ENCODE peak calls at places on chromosome 15, in seven cellular contexts. H, F, M, Q, O, B and W are unnamed samples.

GRCh38 chr15:27820722-27821121 is 278.4 kb downstream of the OCA2 start:
- DNase-seq in H (no peak), F (no peak), M (no peak), Q (no peak), O (no peak), B (no peak), W (no peak)

GRCh38 chr15:29208352-29208751 is 61.3 kb downstream of the NSMCE3 start:
- DNase-seq in H (no peak), F (no peak), M (no peak), Q (no peak), O (no peak), B (no peak), W (no peak)

GRCh38 chr15:31550211-31550848 is 223.7 kb downstream of the KLF13 start:
- DNase-seq in H (no peak), F (no peak), M (no peak), Q (no peak), O (no peak), B (no peak), W (no peak)

GRCh38 chr15:58555168-58556027 is 123.6 kb downstream of the LIPC start:
- DNase-seq in H (no peak), F (peak), M (no peak), Q (no peak), O (peak), B (no peak), W (no peak)

GRCh38 chr15:93035953-93036810 is 52.8 kb downstream of the RGMA start:
- DNase-seq in H (peak), F (peak), M (no peak), Q (no peak), O (no peak), B (peak), W (no peak)

GRCh38 chr15:63987979-63988378 is 58.3 kb downstream of the DAPK2 start:
- DNase-seq in H (no peak), F (no peak), M (no peak), Q (no peak), O (peak), B (no peak), W (no peak)

GRCh38 chr15:76386178-76386577 is 49.6 kb downstream of the ISL2 start:
- DNase-seq in H (no peak), F (no peak), M (no peak), Q (no peak), O (no peak), B (no peak), W (no peak)

GRCh38 chr15:33278816-33279612 is 31.8 kb upstream of the RYR3 start:
- DNase-seq in H (no peak), F (peak), M (peak), Q (peak), O (no peak), B (no peak), W (no peak)

GRCh38 chr15:62047278-62047847 is 12.9 kb downstream of the VPS13C start:
- DNase-seq in H (no peak), F (no peak), M (no peak), Q (no peak), O (no peak), B (no peak), W (no peak)

GRCh38 chr15:99928429-99928981 is 195.3 kb upstream of the LYSMD4 start:
- DNase-seq in H (peak), F (peak), M (no peak), Q (peak), O (peak), B (peak), W (peak)

GRCh38 chr15:78933187-78934062 is 11.4 kb downstream of the CTSH start:
- DNase-seq in H (no peak), F (no peak), M (no peak), Q (no peak), O (no peak), B (no peak), W (no peak)

GRCh38 chr15:77035999-77036471 is 34.9 kb downstream of the TSPAN3 start:
- DNase-seq in H (no peak), F (no peak), M (no peak), Q (no peak), O (peak), B (no peak), W (no peak)

GRCh38 chr15:55627730-55628368 is 39.7 kb upstream of the PYGO1 start:
- DNase-seq in H (no peak), F (peak), M (peak), Q (peak), O (no peak), B (no peak), W (no peak)

GRCh38 chr15:42149493-42150245 is 6.8 kb downstream of the PLA2G4F start:
- DNase-seq in H (no peak), F (no peak), M (no peak), Q (no peak), O (no peak), B (no peak), W (no peak)

GRCh38 chr15:44319385-44319784 is 30.9 kb downstream of the GOLM2 start:
- DNase-seq in H (no peak), F (no peak), M (no peak), Q (no peak), O (no peak), B (no peak), W (no peak)

GRCh38 chr15:89089316-89090230 is 1.3 kb downstream of the ABHD2 start:
- DNase-seq in H (peak), F (no peak), M (no peak), Q (no peak), O (no peak), B (no peak), W (no peak)

GRCh38 chr15:48493084-48493762 is 152.3 kb downstream of the FBN1 start:
- DNase-seq in H (no peak), F (peak), M (no peak), Q (peak), O (no peak), B (no peak), W (no peak)

GRCh38 chr15:36008719-36009118 is 462.8 kb upstream of the DPH6 start:
- DNase-seq in H (no peak), F (no peak), M (no peak), Q (no peak), O (no peak), B (no peak), W (no peak)

GRCh38 chr15:39784125-39784524 is 1.5 kb upstream of the FSIP1 start:
- DNase-seq in H (no peak), F (peak), M (no peak), Q (no peak), O (no peak), B (no peak), W (no peak)

GRCh38 chr15:44215594-44215993 is 20.5 kb upstream of the FRMD5 start:
- DNase-seq in H (no peak), F (peak), M (peak), Q (peak), O (no peak), B (no peak), W (no peak)

GRCh38 chr15:86016750-86017149 is 62.9 kb upstream of the AGBL1 start:
- DNase-seq in H (no peak), F (no peak), M (no peak), Q (no peak), O (no peak), B (no peak), W (no peak)

GRCh38 chr15:59191855-59192237 is 14.8 kb upstream of the LDHAL6B start:
- DNase-seq in H (no peak), F (peak), M (no peak), Q (peak), O (no peak), B (no peak), W (no peak)

GRCh38 chr15:75142499-75142898 is 59.2 kb upstream of the C15orf39 start:
- DNase-seq in H (no peak), F (no peak), M (no peak), Q (no peak), O (no peak), B (no peak), W (no peak)

GRCh38 chr15:78540955-78541743 is 905 bp downstream of the PSMA4 start:
- DNase-seq in H (peak), F (peak), M (no peak), Q (no peak), O (no peak), B (no peak), W (no peak)

GRCh38 chr15:73087121-73087520 is 34.9 kb downstream of the NEO1 start:
- DNase-seq in H (no peak), F (no peak), M (no peak), Q (no peak), O (no peak), B (no peak), W (no peak)

GRCh38 chr15:74390552-74391288 is 23.3 kb upstream of the CYP11A1 start:
- DNase-seq in H (no peak), F (no peak), M (no peak), Q (no peak), O (no peak), B (no peak), W (no peak)

GRCh38 chr15:59372352-59373211 is at the start of gene MYO1E:
- DNase-seq in H (peak), F (peak), M (peak), Q (peak), O (peak), B (peak), W (no peak)

GRCh38 chr15:35252351-35252865 is 167.3 kb upstream of the NANOGP8 start:
- DNase-seq in H (no peak), F (no peak), M (no peak), Q (no peak), O (no peak), B (no peak), W (no peak)

GRCh38 chr15:99253381-99254090 is 2.3 kb downstream of the LRRC28 start:
- DNase-seq in H (peak), F (peak), M (no peak), Q (no peak), O (no peak), B (no peak), W (no peak)

GRCh38 chr15:83144771-83145170 is 37.3 kb downstream of the TM6SF1 start:
- DNase-seq in H (no peak), F (no peak), M (no peak), Q (no peak), O (no peak), B (no peak), W (no peak)

DNA sequence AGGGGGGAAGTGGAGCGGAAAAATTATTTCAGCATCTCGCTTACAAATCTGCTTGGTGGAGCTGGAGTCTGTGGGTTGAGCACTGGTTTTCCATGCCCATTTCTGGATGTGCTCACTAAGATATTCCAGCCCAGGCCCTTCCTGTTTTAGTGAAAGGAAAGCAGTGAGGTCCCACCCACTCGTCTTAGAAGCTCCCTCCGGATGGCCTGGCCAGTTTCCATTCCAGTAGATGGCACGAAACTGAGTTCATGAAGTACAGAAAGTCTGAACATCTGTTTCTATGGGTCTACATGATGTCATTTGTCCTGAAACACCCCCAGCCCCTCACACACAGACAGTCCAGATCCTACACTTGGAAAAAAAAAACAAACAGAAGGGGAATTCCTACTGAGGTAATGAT is 31.9 kb upstream of the THSD4 start:
- DNase-seq in H (no peak), F (peak), M (no peak), Q (no peak), O (no peak), B (no peak), W (no peak)
- H3K4me3 ChIP-seq in H (no peak), F (no peak), M (no peak), Q (no peak), O (no peak), B (no peak), W (no peak)

DNA sequence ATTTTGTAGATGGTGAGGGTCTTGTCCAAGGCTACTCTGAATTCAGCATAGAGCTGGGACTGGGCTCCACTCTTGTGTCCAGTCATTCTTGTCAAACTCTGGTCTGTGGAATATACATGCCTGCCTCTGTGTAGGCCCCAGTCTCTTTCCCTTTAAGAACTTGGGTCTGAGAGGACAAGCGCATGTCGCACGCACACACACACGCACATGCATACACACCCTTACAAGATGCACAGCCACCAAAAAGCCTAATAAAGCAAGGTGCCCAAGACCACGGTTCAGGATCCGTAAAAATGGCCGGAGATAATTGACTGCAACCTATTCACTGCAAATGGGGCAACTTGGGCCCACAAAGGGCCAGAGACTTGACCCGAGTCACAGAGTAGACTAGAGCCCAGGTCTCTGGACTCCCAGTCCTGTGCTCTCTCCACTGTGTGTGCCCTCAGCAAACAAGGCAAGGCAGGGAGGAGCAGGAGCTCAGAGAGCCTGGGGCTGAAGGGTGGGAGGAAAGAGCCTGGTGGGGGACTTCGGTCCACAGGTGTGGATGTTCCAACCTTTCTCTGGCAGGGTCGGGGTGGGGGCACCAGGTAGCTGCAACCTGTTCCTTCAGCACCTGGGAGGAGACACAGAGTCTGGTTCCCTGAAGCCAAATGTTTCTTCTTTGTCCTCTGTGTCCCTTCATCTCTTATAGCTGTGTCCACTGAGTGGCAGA is 914 bp upstream of the PAQR5 start:
- DNase-seq in H (no peak), F (no peak), M (no peak), Q (no peak), O (no peak), B (no peak), W (no peak)
- H3K4me3 ChIP-seq in H (no peak), F (no peak), M (no peak), Q (no peak), O (no peak), B (no peak), W (no peak)

GRCh38 chr15:65066635-65067333 is 1.0 kb downstream of the RASL12 start:
- DNase-seq in H (no peak), F (no peak), M (no peak), Q (no peak), O (no peak), B (no peak), W (no peak)

GRCh38 chr15:65066001-65066634 is 1.7 kb downstream of the RASL12 start:
- DNase-seq in H (no peak), F (no peak), M (no peak), Q (no peak), O (no peak), B (no peak), W (no peak)

GRCh38 chr15:65068436-65068835 is 645 bp upstream of the RASL12 start:
- DNase-seq in H (no peak), F (no peak), M (no peak), Q (no peak), O (no peak), B (no peak), W (no peak)

GRCh38 chr15:65067645-65068416 is at the start of gene RASL12:
- DNase-seq in H (no peak), F (no peak), M (no peak), Q (no peak), O (peak), B (no peak), W (no peak)

GRCh38 chr15:65067334-65067644 is 502 bp downstream of the RASL12 start:
- DNase-seq in H (no peak), F (no peak), M (no peak), Q (no peak), O (no peak), B (no peak), W (no peak)
- H3K4me3 ChIP-seq in H (no peak), F (peak), M (peak), Q (peak), O (peak), B (peak), W (no peak)

GRCh38 chr15:71094137-71094536 is 21.1 kb upstream of the THSD4 start:
- DNase-seq in H (no peak), F (no peak), M (no peak), Q (no peak), O (no peak), B (no peak), W (no peak)

GRCh38 chr15:71098920-71099319 is 16.4 kb upstream of the THSD4 start:
- DNase-seq in H (no peak), F (no peak), M (no peak), Q (no peak), O (no peak), B (no peak), W (no peak)

GRCh38 chr15:71093089-71094024 is 21.9 kb upstream of the THSD4 start:
- DNase-seq in H (peak), F (peak), M (no peak), Q (no peak), O (peak), B (no peak), W (no peak)

GRCh38 chr15:71097890-71098289 is 17.4 kb upstream of the THSD4 start:
- DNase-seq in H (no peak), F (no peak), M (no peak), Q (no peak), O (no peak), B (no peak), W (no peak)

DNA sequence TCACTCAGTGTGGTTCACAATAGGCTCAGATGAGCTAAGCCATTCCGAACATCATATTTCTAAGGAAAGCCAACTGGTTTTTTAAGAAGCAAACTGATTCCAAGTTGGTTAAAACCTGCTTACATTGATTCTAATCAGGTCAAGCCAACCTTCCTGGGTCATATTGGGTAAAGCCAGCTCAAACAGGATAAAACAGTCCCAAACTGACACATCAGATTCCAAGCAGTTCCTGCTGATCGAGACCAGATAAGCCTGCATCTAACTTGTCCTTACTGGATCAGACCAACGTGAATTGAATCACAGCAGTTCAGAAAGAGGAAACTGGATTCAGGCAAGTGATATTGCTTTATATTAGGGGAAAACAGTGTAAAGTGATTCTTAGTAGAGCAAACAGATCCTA is 18.6 kb upstream of the THSD4 start:
- DNase-seq in H (no peak), F (no peak), M (no peak), Q (no peak), O (no peak), B (no peak), W (no peak)
- H3K4me3 ChIP-seq in H (no peak), F (no peak), M (no peak), Q (no peak), O (no peak), B (no peak), W (no peak)